ENCODE peak calls at places on chromosomes 7 and 10, in seven cellular contexts. Z, Q, L, R, T, H and E are unnamed samples.

GRCh38 chr7:106062006-106062405 is 50.1 kb downstream of the SYPL1 start:
- DNase-seq in Z (no peak), Q (no peak), L (no peak), R (peak), T (no peak), H (no peak), E (no peak)

GRCh38 chr10:48470115-48470892 is 134.6 kb downstream of the ARHGAP22 start:
- DNase-seq in Z (no peak), Q (no peak), L (peak), R (no peak), T (no peak), H (peak), E (no peak)

GRCh38 chr7:137045573-137045972 is 177.1 kb downstream of the CHRM2 start:
- DNase-seq in Z (no peak), Q (no peak), L (no peak), R (no peak), T (no peak), H (no peak), E (no peak)

GRCh38 chr10:12479437-12479844 is 130.1 kb downstream of the CAMK1D start:
- DNase-seq in Z (no peak), Q (no peak), L (no peak), R (no peak), T (no peak), H (no peak), E (no peak)

GRCh38 chr7:138245682-138246081 is 169.4 kb downstream of the AKR1D1 start:
- DNase-seq in Z (no peak), Q (no peak), L (no peak), R (no peak), T (no peak), H (no peak), E (no peak)

GRCh38 chr7:135186841-135187253 is 16.3 kb upstream of the CYREN start:
- DNase-seq in Z (no peak), Q (peak), L (no peak), R (no peak), T (no peak), H (no peak), E (no peak)

GRCh38 chr7:25790261-25790660 is 361.7 kb upstream of the NFE2L3 start:
- DNase-seq in Z (no peak), Q (no peak), L (no peak), R (no peak), T (no peak), H (no peak), E (no peak)

GRCh38 chr7:26398436-26399308 is 107.0 kb downstream of the SNX10 start:
- DNase-seq in Z (peak), Q (peak), L (peak), R (peak), T (no peak), H (peak), E (peak)

GRCh38 chr10:113052076-113052830 is 102.2 kb downstream of the TCF7L2 start:
- DNase-seq in Z (no peak), Q (no peak), L (no peak), R (no peak), T (no peak), H (no peak), E (no peak)

GRCh38 chr7:108660465-108660864 is 90.8 kb downstream of the DNAJB9 start:
- DNase-seq in Z (no peak), Q (no peak), L (no peak), R (no peak), T (peak), H (peak), E (no peak)

GRCh38 chr7:13241416-13241815 is 554.0 kb downstream of the ARL4A start:
- DNase-seq in Z (no peak), Q (no peak), L (no peak), R (no peak), T (no peak), H (no peak), E (no peak)

GRCh38 chr10:59237775-59238174 is 61.3 kb downstream of the PHYHIPL start:
- DNase-seq in Z (no peak), Q (no peak), L (no peak), R (no peak), T (no peak), H (no peak), E (no peak)

GRCh38 chr10:47164126-47164799 is 135.7 kb upstream of the GDF10 start:
- DNase-seq in Z (no peak), Q (no peak), L (no peak), R (peak), T (no peak), H (peak), E (no peak)

GRCh38 chr7:130207033-130207432 is 627 bp upstream of the SSMEM1 start:
- DNase-seq in Z (no peak), Q (no peak), L (no peak), R (no peak), T (no peak), H (no peak), E (no peak)

GRCh38 chr10:124496150-124496549 is 34.5 kb downstream of the LHPP start:
- DNase-seq in Z (no peak), Q (no peak), L (no peak), R (no peak), T (no peak), H (no peak), E (no peak)

GRCh38 chr7:19119901-19120486 is 2.6 kb upstream of the TWIST1 start:
- DNase-seq in Z (no peak), Q (no peak), L (no peak), R (no peak), T (no peak), H (no peak), E (no peak)

GRCh38 chr7:116732788-116733709 is 61.1 kb downstream of the MET start:
- DNase-seq in Z (no peak), Q (no peak), L (no peak), R (no peak), T (no peak), H (no peak), E (no peak)

GRCh38 chr7:96979551-96980276 is 25.6 kb upstream of the DLX6 start:
- DNase-seq in Z (no peak), Q (no peak), L (no peak), R (no peak), T (no peak), H (no peak), E (no peak)

GRCh38 chr7:33627741-33628140 is 277.6 kb upstream of the BMPER start:
- DNase-seq in Z (no peak), Q (no peak), L (no peak), R (no peak), T (no peak), H (no peak), E (no peak)

GRCh38 chr7:151351967-151352366 is 10.4 kb downstream of the NUB1 start:
- DNase-seq in Z (no peak), Q (no peak), L (no peak), R (no peak), T (no peak), H (no peak), E (no peak)

GRCh38 chr10:73893386-73893785 is 17.5 kb upstream of the PLAU start:
- DNase-seq in Z (no peak), Q (no peak), L (no peak), R (peak), T (no peak), H (no peak), E (no peak)

GRCh38 chr7:47180268-47180826 is 401.6 kb downstream of the TNS3 start:
- DNase-seq in Z (peak), Q (no peak), L (peak), R (peak), T (peak), H (peak), E (no peak)

GRCh38 chr10:18504161-18504560 is 147.2 kb downstream of the NSUN6 start:
- DNase-seq in Z (no peak), Q (no peak), L (no peak), R (no peak), T (no peak), H (no peak), E (no peak)

GRCh38 chr7:118372530-118372929 is 148.0 kb downstream of the ANKRD7 start:
- DNase-seq in Z (no peak), Q (no peak), L (no peak), R (no peak), T (no peak), H (no peak), E (no peak)

GRCh38 chr10:48285710-48286109 is 11.2 kb upstream of the FRMPD2 start:
- DNase-seq in Z (no peak), Q (no peak), L (no peak), R (no peak), T (no peak), H (no peak), E (no peak)

GRCh38 chr10:90930070-90930837 is 9.4 kb upstream of the ANKRD1 start:
- DNase-seq in Z (peak), Q (no peak), L (peak), R (no peak), T (no peak), H (peak), E (no peak)

GRCh38 chr10:79003183-79004100 is 65.3 kb upstream of the ZMIZ1 start:
- DNase-seq in Z (no peak), Q (no peak), L (no peak), R (no peak), T (no peak), H (no peak), E (peak)

GRCh38 chr10:79344502-79345195 is 2.6 kb upstream of the PPIF start:
- DNase-seq in Z (no peak), Q (no peak), L (no peak), R (no peak), T (no peak), H (no peak), E (no peak)

GRCh38 chr7:134908289-134908688 is 78.0 kb upstream of the AGBL3 start:
- DNase-seq in Z (no peak), Q (no peak), L (no peak), R (no peak), T (no peak), H (peak), E (no peak)

GRCh38 chr10:62175256-62175655 is 93.4 kb downstream of the RTKN2 start:
- DNase-seq in Z (no peak), Q (no peak), L (no peak), R (no peak), T (no peak), H (no peak), E (no peak)
- TF ChIP-seq POLR2A in Z (no peak), Q (no peak), L (no peak), R (no peak), T (no peak), H (no peak), E (no peak)

GRCh38 chr10:5198386-5198785 is 1.7 kb downstream of the AKR1C4 start:
- DNase-seq in Z (no peak), Q (no peak), L (no peak), R (no peak), T (no peak), H (peak), E (no peak)
- TF ChIP-seq POLR2A in Z (no peak), Q (no peak), L (no peak), R (no peak), T (no peak), H (no peak), E (no peak)

GRCh38 chr10:119668461-119668860 is 17.3 kb downstream of the BAG3 start:
- DNase-seq in Z (no peak), Q (no peak), L (no peak), R (no peak), T (no peak), H (no peak), E (no peak)

GRCh38 chr10:119670717-119671116 is 19.5 kb downstream of the BAG3 start:
- DNase-seq in Z (no peak), Q (no peak), L (no peak), R (no peak), T (no peak), H (peak), E (no peak)

GRCh38 chr10:119669331-119669730 is 18.2 kb downstream of the BAG3 start:
- DNase-seq in Z (no peak), Q (no peak), L (no peak), R (no peak), T (no peak), H (no peak), E (no peak)

GRCh38 chr10:119671381-119671780 is 20.2 kb downstream of the BAG3 start:
- DNase-seq in Z (no peak), Q (no peak), L (no peak), R (no peak), T (no peak), H (no peak), E (no peak)

DNA sequence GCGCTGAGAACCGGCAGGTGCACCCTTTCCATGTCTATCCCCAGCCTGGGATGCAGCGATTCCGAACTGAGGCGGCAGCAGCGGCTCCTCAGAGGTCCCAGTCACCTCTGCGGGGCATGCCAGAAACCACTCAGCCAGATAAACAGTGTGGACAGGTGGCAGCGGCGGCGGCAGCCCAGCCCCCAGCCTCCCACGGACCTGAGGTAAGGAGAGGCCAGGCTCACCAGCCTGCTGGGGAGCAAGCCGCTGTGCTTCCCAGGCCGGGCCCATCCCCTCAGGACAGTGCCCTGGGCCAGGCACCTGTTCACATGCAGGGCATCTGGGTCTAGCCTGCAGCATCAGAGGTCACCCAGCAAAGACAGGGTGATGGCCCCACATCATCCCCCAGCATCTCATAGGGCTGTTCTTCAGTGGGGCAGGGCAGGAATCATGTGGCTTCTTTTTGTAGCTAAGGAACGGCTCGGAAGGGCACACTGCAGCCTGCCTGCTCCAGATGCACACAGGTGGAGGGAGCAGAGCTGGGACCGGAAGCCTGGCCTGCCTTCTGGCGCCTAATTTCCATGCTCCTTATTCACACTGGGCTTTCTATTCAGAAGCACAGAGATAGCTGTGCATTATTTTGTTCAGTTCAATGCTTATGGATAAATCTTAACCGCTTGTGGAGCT is 18.9 kb downstream of the BAG3 start:
- DNase-seq in Z (no peak), Q (no peak), L (no peak), R (no peak), T (no peak), H (no peak), E (no peak)
- TF ChIP-seq POLR2A in Z (no peak), Q (no peak), L (no peak), R (no peak), T (no peak), H (no peak), E (no peak)

DNA sequence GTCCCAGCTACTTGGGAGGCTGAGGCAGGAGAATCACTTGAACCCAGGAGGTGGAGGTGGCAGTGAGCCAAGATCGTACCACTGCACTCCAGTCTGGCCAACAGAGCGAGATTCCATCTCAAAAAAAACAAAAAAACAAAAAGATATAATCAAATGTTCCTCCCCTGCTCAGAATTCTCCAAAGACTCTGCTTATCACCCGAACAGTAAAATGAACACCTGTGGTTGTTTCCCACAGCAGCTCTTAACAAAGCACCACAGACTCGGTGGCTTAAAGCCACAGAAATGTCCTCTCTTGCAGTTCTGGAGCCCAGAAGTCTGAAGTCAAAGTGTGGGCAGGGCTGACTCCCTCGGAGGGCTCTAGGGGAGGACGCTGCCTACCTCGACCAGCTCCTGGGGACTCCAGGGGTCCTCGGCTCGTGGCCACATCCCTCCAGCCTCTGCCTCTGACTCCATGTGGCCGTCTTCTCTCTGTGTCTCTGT is 4.1 kb upstream of the INTS1 start:
- DNase-seq in Z (no peak), Q (no peak), L (no peak), R (no peak), T (no peak), H (no peak), E (no peak)
- TF ChIP-seq POLR2A in Z (no peak), Q (no peak), L (no peak), R (no peak), T (no peak), H (no peak), E (no peak)

DNA sequence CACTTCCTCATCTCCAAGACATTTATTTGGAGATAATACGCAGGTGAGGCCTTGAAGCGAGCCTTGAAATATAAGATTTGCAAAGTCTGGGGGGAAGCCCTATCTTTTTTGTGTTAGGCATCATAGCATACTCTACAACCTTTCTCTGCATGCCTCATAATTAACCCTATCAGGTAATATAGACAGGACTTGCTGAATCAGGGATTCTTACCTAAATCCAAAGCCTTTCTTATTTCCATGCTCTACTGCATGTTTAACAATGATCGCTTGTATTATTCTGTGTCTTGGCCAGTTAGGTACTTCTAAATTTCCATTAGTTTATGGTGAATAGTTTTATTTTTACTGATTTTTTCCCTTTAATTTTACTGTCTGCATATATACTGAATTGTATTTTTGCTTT is 19.1 kb downstream of the SPAG6 start:
- DNase-seq in Z (no peak), Q (no peak), L (no peak), R (no peak), T (no peak), H (no peak), E (no peak)
- TF ChIP-seq POLR2A in Z (no peak), Q (no peak), L (no peak), R (no peak), T (no peak), H (no peak), E (no peak)

DNA sequence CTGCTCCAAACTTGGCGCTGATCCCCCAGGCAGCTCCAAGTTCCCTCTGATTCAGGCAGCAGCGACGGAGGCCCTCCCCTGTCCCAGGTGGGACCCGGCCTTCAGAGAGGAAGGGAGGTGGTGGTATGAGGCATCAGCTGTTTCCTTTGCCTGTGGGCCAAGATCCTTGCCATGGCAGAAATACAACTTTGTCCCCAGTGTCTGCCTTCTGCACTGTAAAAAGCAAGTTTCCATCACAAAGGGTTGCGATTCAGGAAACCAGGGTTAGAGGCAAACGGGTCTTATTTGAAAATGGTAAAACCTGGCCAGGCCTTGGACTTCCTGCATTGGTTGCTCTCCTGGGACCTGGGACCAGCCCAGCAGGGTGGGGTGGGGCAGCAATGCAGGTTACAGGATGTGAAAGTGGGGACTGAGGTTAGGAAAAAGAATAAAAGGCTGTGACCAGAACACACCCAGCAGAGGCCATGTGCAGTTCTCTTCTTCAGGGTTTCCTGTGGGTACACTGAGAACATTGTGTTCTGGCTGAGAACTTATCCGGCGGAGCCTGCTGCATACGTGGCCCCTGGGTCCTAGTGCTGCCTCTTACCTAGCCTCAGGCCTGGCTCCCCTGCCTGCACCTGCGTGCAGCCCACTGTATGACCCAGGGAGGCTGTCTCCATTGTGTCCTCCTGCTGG is 25.1 kb upstream of the DDIT4 start:
- DNase-seq in Z (peak), Q (peak), L (peak), R (no peak), T (no peak), H (no peak), E (peak)
- TF ChIP-seq POLR2A in Z (peak), Q (peak), L (peak), R (no peak), T (peak), H (no peak), E (peak)

DNA sequence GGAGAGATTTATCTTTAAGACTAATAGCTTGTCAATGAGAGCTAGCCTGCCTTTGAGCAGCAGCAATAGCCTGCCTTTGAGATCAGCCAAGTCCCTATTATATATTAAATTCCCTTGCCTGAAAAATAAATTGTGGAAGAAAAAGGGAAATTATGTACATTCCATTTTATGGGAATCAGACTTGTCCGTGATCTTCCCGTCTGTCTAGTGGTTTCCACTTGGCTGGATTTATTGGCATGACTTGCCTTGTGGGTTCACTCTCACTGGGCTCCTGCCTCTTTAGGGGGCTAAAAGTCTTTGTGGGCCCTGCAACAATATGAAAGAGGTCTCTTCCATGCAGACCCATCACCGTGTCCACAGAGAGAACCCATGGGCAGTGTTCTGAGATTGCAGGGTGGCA is 171.7 kb upstream of the FRMD4A start:
- DNase-seq in Z (no peak), Q (no peak), L (no peak), R (no peak), T (no peak), H (peak), E (no peak)
- TF ChIP-seq POLR2A in Z (no peak), Q (no peak), L (no peak), R (no peak), T (no peak), H (no peak), E (no peak)

GRCh38 chr10:119207713-119208552 is 562 bp downstream of the GRK5 start:
- DNase-seq in Z (peak), Q (no peak), L (peak), R (peak), T (no peak), H (peak), E (peak)

GRCh38 chr10:119205926-119206602 is 1.3 kb upstream of the GRK5 start:
- DNase-seq in Z (peak), Q (peak), L (no peak), R (peak), T (no peak), H (no peak), E (peak)

GRCh38 chr10:119208553-119208940 is 1.2 kb downstream of the GRK5 start:
- DNase-seq in Z (no peak), Q (no peak), L (no peak), R (peak), T (no peak), H (no peak), E (no peak)

GRCh38 chr10:119206603-119207366 is 586 bp upstream of the GRK5 start:
- DNase-seq in Z (peak), Q (peak), L (peak), R (peak), T (no peak), H (peak), E (peak)

DNA sequence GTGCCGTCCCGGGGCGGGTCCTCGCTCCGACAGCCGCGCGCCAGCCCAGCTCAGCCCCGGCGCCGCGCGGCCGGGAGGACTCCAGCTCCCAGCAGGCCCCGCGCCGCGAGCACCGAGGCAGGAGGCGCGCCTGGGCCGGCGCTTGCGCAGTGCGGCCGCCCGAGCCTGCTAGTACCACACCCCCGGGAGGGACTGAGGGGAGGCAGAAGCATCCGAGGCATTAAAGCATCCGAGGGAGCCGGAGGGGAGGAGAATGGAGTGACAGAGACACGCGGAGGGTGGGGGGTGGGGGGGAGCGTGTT is at the start of gene GRK5:
- DNase-seq in Z (peak), Q (peak), L (peak), R (peak), T (peak), H (peak), E (peak)
- TF ChIP-seq POLR2A in Z (peak), Q (peak), L (peak), R (peak), T (peak), H (peak), E (peak)